ENCODE peak calls at places on chromosomes 13 and 19, in eight cellular contexts. D is brain microvascular endothelial cell; P is mammary epithelial cell; B is heart left ventricle; Y is ascending aorta; N is tibial artery; U is astrocyte of the spinal cord; F is CD8-positive, alpha-beta T cell. J is an unnamed sample.

GRCh38 chr13:93875527-93875926 is 604.0 kb downstream of the DCT start:
- DNase-seq in F (no peak), D (peak; percentile 56), Y (no peak), P (peak; percentile 19), B (no peak), N (no peak), U (peak; percentile 24), J (peak; percentile 67)

GRCh38 chr19:55088021-55088451 is 12.4 kb downstream of the EPS8L1 start:
- DNase-seq in B (peak; percentile 22), F (no peak), D (no peak), P (no peak), U (no peak), N (no peak), Y (no peak), J (no peak)

GRCh38 chr13:76425930-76426329 is 460.3 kb downstream of the KCTD12 start:
- DNase-seq in Y (no peak), P (no peak), N (no peak), B (no peak), F (no peak), D (peak; percentile 34), U (peak; percentile 76), J (peak; percentile 77)

GRCh38 chr19:37867831-37868230 is 38.6 kb downstream of the WDR87 start:
- DNase-seq in F (no peak), U (peak; percentile 42), N (no peak), Y (no peak), B (no peak), P (peak; percentile 73), D (peak; percentile 29), J (peak; percentile 2)

GRCh38 chr19:31351212-31352193 is 2.3 kb upstream of the TSHZ3 start:
- DNase-seq in N (no peak), F (no peak), Y (no peak), B (peak; percentile 61), U (peak; percentile 82), D (peak; percentile 51), P (peak; percentile 66), J (peak; percentile 82)

GRCh38 chr13:104984296-104984818 is 1551.1 kb downstream of the EFNB2 start:
- DNase-seq in U (peak; percentile 88), B (peak; percentile 72), N (no peak), Y (no peak), D (peak; percentile 81), P (peak; percentile 4), F (peak; percentile 57), J (peak; percentile 55)

GRCh38 chr19:53780506-53780905 is 43.6 kb downstream of the NLRP12 start:
- DNase-seq in U (no peak), Y (no peak), D (no peak), B (no peak), N (no peak), P (no peak), F (no peak), J (no peak)

GRCh38 chr19:18995804-18996241 is 37.5 kb downstream of the SUGP2 start:
- DNase-seq in D (peak; percentile 88), B (peak; percentile 78), F (no peak), P (peak; percentile 58), N (no peak), Y (no peak), U (peak; percentile 83), J (peak; percentile 93)

GRCh38 chr19:10226376-10227214 is 4.5 kb downstream of the S1PR2 start:
- DNase-seq in U (peak; percentile 47), P (no peak), F (no peak), D (peak; percentile 55), Y (peak; percentile 84), N (peak; percentile 79), B (peak; percentile 89), J (peak; percentile 87)

GRCh38 chr19:10226021-10226375 is 5.1 kb downstream of the S1PR2 start:
- DNase-seq in B (peak; percentile 46), F (no peak), D (no peak), P (no peak), U (no peak), N (no peak), Y (no peak), J (no peak)

GRCh38 chr19:10222201-10222890 is 8.8 kb downstream of the S1PR2 start:
- DNase-seq in D (no peak), N (no peak), F (no peak), B (no peak), P (no peak), U (no peak), Y (no peak), J (no peak)

GRCh38 chr19:10224337-10224736 is 6.8 kb downstream of the S1PR2 start:
- DNase-seq in Y (no peak), U (no peak), N (no peak), B (no peak), P (no peak), F (no peak), D (no peak), J (no peak)

DNA sequence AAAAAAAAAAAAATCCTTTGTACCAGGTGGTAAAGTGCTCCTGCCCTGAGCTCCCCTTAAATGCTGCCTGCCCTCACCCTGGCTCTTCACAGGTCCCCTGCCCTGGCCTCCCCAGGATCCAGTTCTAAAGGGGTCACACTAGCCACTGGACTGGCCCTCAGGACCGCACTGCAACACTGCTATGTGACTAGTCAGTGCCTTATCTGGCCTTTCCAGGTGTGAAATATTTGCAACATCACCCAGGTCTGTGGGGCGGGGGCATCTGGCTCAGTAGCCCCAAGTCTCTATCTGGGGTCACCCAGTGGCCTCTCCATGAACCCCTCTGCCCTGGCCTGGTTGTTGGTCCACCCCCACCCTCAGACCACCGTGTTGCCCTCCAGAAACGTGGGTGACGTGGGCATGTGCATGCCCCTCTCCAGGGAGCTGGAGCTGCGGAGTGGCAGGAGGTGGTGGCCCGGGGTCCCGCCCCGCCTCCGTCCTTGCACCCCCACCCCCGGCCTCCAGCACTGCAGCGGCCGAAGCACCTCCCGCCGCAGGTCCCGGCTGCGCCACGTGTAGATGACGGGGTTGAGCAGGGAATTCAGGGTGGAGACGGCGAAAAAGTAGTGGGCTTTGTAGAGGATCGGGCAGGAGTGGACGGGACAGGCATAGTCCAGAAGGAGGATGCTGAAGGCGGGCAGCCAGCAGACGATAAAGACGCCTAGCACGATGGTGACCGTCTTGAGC is 7.5 kb downstream of the S1PR2 start:
- DNase-seq in P (no peak), U (no peak), Y (no peak), D (no peak), B (no peak), N (no peak), F (no peak), J (no peak)
- TF ChIP-seq CTCF in P (no peak), U (no peak), Y (no peak), D (no peak), B (no peak), N (no peak), F (no peak), J (no peak)

GRCh38 chr19:2670217-2670616 is 32.3 kb downstream of the GNG7 start:
- DNase-seq in B (no peak), D (no peak), N (no peak), F (no peak), P (no peak), U (no peak), Y (no peak), J (no peak)

GRCh38 chr19:2665103-2665502 is 37.4 kb downstream of the GNG7 start:
- DNase-seq in F (no peak), N (no peak), Y (no peak), P (no peak), D (no peak), B (peak; percentile 74), U (no peak), J (no peak)

GRCh38 chr19:2663920-2664571 is 38.4 kb downstream of the GNG7 start:
- DNase-seq in N (no peak), Y (no peak), D (no peak), U (no peak), F (no peak), P (no peak), B (peak; percentile 91), J (no peak)

GRCh38 chr19:2668188-2668763 is 34.2 kb downstream of the GNG7 start:
- DNase-seq in U (no peak), N (no peak), P (no peak), B (no peak), F (no peak), D (no peak), Y (no peak), J (no peak)

DNA sequence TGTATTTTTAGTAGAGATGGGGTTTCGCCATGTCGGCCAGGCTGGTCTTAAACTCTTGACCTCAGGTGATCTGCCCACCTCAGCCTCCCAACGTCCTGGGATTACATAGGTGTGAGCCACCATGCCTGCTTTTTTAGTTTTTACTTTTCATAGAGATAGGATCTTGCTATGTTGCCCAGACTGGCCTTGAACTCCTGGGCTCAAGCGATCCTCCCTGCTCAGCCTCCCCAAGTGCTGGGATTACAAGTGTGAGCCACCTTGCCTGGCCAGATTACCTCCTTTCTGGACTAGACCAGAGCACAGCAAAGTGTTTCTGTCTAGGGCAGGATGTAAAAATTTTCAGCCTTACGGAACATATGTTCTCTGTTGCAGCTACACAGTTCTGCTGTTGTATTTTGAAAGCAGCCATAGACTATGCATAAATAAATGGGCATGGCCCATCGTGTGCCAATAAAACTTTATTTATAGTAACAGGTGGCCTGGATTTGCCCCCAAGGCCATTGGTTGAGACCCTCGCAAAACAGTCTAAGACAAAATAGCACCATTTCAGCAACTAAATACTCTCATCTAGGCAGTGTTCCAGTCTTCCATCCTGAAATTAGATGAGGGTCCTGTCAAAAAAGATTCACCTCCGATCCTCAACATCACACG is 36.0 kb downstream of the GNG7 start:
- DNase-seq in Y (no peak), N (no peak), F (no peak), U (no peak), P (no peak), D (no peak), B (no peak), J (no peak)
- H3K4me3 ChIP-seq in Y (no peak overlapping the region), N (no peak overlapping the region), F (no peak overlapping the region), U (no peak overlapping the region), P (no peak overlapping the region), D (no peak overlapping the region), B (no peak overlapping the region), J (no peak overlapping the region)

GRCh38 chr19:35556846-35557538 is 6.5 kb downstream of the ATP4A start:
- DNase-seq in F (no peak), B (no peak), U (no peak), Y (no peak), N (no peak), P (no peak), D (no peak), J (no peak)

GRCh38 chr19:35558400-35559280 is 4.8 kb downstream of the ATP4A start:
- DNase-seq in P (no peak), Y (no peak), B (no peak), N (no peak), D (no peak), U (no peak), F (no peak), J (no peak)

GRCh38 chr19:35559281-35559659 is 4.2 kb downstream of the ATP4A start:
- DNase-seq in F (no peak), U (no peak), D (no peak), P (no peak), B (no peak), Y (no peak), N (no peak), J (no peak)

GRCh38 chr19:35556025-35556590 is 7.3 kb downstream of the ATP4A start:
- DNase-seq in F (no peak), D (no peak), B (no peak), P (no peak), U (no peak), N (no peak), Y (no peak), J (no peak)

DNA sequence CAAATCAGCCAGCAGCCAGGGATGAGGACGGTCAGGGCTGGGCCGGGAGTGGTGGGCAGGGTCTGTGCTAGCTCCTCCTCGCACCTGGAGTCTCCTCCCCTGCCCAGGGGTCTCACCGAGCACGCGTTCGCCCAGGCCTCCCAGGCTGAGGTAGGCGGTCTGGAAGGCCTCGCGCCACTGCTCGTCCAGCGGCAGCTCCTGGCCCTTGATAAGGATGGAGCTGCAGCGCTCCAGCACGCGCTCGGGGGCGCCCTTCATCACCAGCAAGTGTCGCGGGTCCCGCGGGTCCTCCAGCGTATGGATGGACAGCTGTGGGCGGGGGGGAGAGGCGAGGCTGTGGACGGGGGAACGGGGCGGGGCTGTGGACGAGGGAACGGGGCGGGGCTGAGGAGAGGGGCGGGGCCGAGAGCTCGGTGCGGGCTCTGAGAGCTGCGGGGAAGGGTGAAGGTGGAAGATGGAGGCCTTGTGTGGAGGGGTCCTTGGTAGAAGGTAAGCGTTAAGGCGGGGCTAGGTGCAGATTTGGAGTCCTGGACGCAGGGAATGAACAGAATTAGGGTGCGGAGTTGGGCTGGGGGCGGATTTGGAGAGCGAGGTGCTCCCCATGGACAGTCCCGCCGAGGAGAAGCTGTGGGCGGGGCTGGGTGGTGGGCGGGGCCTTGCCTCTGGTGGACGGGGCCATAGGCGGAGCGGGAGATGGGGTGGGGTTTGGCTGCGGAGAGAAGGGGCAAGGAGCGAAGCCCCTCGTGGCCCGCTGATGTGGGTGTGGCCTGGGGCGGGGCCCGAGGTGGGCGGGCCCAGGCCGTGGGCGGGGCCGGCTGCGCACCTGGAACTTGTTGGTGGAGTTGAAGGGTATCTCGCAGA is 5.7 kb downstream of the ATP4A start:
- DNase-seq in D (peak; percentile 51), F (peak; percentile 55), B (peak; percentile 58), N (no peak), U (peak; percentile 46), Y (no peak), P (peak; percentile 52), J (peak; percentile 42)
- TF ChIP-seq CTCF in D (peak; percentile 23), F (no peak), B (no peak), N (no peak), U (peak; percentile 19), Y (no peak), P (no peak), J (no peak)

GRCh38 chr13:95779522-95779921 is 102.6 kb downstream of the DNAJC3 start:
- DNase-seq in B (no peak), P (no peak), Y (no peak), N (no peak), U (no peak), D (no peak), F (no peak), J (no peak)
- H3K4me3 ChIP-seq in B (no peak overlapping the region), P (no peak overlapping the region), Y (no peak overlapping the region), N (no peak overlapping the region), U (no peak overlapping the region), D (no peak overlapping the region), F (no peak overlapping the region), J (no peak overlapping the region)

J was measured in cardiac fibroblast.